ENCODE peak calls at places on chromosomes 1 and 21, in eight cellular contexts. Z is GM06990, C is heart left ventricle, G is gastrocnemius medialis, Q is GM20000, X is WTC11, W is heart right ventricle, T is K562. B is an unnamed sample.

GRCh38 chr1:2489615-2490014 is 13.5 kb downstream of the PLCH2 start:
- DNase-seq in Z (no peak), C (no peak), G (no peak), Q (no peak), X (no peak), W (no peak), T (no peak), B (no peak)

GRCh38 chr1:236716160-236716559 is 29.9 kb downstream of the ACTN2 start:
- DNase-seq in Z (no peak), C (no peak), G (peak), Q (no peak), X (no peak), W (peak), T (no peak), B (no peak)

GRCh38 chr1:196148367-196148970 is 459.8 kb downstream of the KCNT2 start:
- DNase-seq in Z (peak), C (no peak), G (no peak), Q (peak), X (no peak), W (no peak), T (peak), B (no peak)

GRCh38 chr1:230125633-230126528 is 58.8 kb downstream of the GALNT2 start:
- DNase-seq in Z (no peak), C (no peak), G (no peak), Q (no peak), X (no peak), W (no peak), T (no peak), B (peak)

GRCh38 chr1:205344010-205344808 is 12.5 kb downstream of the KLHDC8A start:
- DNase-seq in Z (no peak), C (no peak), G (no peak), Q (no peak), X (peak), W (no peak), T (peak), B (peak)

GRCh38 chr1:227299238-227299637 is 19.1 kb downstream of the CDC42BPA start:
- DNase-seq in Z (no peak), C (no peak), G (no peak), Q (no peak), X (no peak), W (no peak), T (no peak), B (no peak)

GRCh38 chr1:241310451-241310850 is 46.6 kb downstream of the RGS7 start:
- DNase-seq in Z (no peak), C (no peak), G (no peak), Q (no peak), X (no peak), W (no peak), T (no peak), B (no peak)

GRCh38 chr1:1358433-1359201 is at the start of gene MXRA8:
- DNase-seq in Z (no peak), C (peak), G (peak), Q (no peak), X (no peak), W (peak), T (peak), B (peak)

GRCh38 chr1:217660353-217661062 is 29.4 kb downstream of the SPATA17 start:
- DNase-seq in Z (no peak), C (no peak), G (no peak), Q (peak), X (no peak), W (no peak), T (no peak), B (peak)
- TF ChIP-seq CTCF in Z (peak), C (peak), G (no peak), Q (peak), X (no peak), W (no peak), T (no peak), B (peak)

DNA sequence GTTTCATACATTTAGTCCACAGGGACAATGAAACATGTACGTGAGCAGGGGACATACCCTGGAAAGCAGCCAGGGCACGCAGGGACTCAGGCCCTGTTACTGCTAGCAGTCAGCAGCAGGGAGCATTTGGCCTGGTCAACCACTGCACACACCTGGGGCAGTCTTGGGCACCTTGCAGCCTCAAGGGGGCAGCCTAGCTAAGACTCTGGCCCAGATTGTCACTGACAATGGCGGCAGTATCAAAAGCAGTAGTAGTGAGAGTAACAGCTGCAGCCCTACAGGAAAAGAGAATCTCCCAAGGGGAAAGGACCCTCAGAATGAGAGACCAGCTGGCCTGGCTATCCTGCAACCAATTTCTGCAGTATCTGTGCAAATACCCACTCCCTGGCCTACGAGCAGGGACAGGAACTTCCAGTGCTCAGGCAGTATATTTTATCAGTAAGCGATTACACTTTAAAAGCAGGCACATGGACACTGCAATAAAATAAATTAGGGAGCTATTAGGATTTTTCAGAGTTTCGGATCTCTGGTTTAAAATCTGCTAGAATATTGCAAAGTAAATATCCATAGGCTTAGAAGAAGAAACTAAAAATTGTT is 475.6 kb downstream of the LTN1 start:
- DNase-seq in Z (peak), C (peak), G (peak), Q (peak), X (peak), W (peak), T (peak), B (peak)
- TF ChIP-seq CTCF in Z (peak), C (peak), G (no peak), Q (peak), X (peak), W (peak), T (peak), B (peak)

GRCh38 chr1:18373882-18374493 is 106.7 kb upstream of the KLHDC7A start:
- DNase-seq in Z (no peak), C (no peak), G (no peak), Q (peak), X (peak), W (no peak), T (peak), B (peak)
- TF ChIP-seq CTCF in Z (peak), C (no peak), G (no peak), Q (peak), X (peak), W (no peak), T (peak), B (peak)

GRCh38 chr1:209875510-209875909 is 47.7 kb downstream of the UTP25 start:
- DNase-seq in Z (no peak), C (no peak), G (no peak), Q (no peak), X (peak), W (no peak), T (peak), B (no peak)
- TF ChIP-seq CTCF in Z (no peak), C (no peak), G (no peak), Q (no peak), X (no peak), W (no peak), T (peak), B (no peak)

GRCh38 chr1:183070923-183071618 is 47.9 kb downstream of the LAMC1 start:
- DNase-seq in Z (peak), C (no peak), G (no peak), Q (peak), X (no peak), W (no peak), T (no peak), B (peak)
- TF ChIP-seq CTCF in Z (no peak), C (no peak), G (no peak), Q (no peak), X (no peak), W (no peak), T (no peak), B (no peak)

GRCh38 chr1:34129630-34130029 is 35.4 kb downstream of the CSMD2 start:
- DNase-seq in Z (no peak), C (no peak), G (no peak), Q (no peak), X (no peak), W (no peak), T (no peak), B (no peak)

GRCh38 chr1:34128186-34128889 is 36.7 kb downstream of the CSMD2 start:
- DNase-seq in Z (no peak), C (no peak), G (no peak), Q (no peak), X (no peak), W (no peak), T (no peak), B (no peak)

GRCh38 chr1:34127006-34128000 is 37.7 kb downstream of the CSMD2 start:
- DNase-seq in Z (no peak), C (no peak), G (no peak), Q (no peak), X (no peak), W (no peak), T (no peak), B (no peak)

GRCh38 chr1:34125721-34126380 is 39.2 kb downstream of the CSMD2 start:
- DNase-seq in Z (no peak), C (no peak), G (no peak), Q (no peak), X (no peak), W (no peak), T (no peak), B (no peak)

DNA sequence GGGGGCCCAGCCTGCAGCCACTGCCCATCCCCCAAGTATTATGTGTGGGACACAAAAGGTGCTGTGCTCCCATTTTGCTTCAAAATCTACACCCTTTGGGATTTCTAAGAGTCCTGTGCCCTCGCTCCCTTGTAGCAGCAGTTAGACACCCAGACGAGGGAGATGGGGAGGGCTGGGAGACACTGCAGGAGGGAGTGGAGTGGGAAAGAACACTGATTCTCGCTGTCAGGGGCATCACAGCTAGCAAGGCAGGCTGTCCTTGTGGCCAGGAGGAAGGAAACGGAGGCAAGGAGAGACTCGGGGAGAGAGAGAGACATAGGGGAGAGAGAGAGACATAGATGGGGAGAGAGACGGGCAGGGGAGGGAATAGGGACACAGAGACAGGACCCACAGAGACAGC is 38.5 kb downstream of the CSMD2 start:
- DNase-seq in Z (no peak), C (no peak), G (no peak), Q (no peak), X (no peak), W (no peak), T (no peak), B (no peak)
- TF ChIP-seq CTCF in Z (no peak), C (no peak), G (no peak), Q (no peak), X (no peak), W (no peak), T (no peak), B (no peak)

GRCh38 chr1:46413596-46413985 is 19.5 kb downstream of the FAAH start:
- DNase-seq in Z (no peak), C (no peak), G (no peak), Q (peak), X (peak), W (no peak), T (peak), B (peak)
- TF ChIP-seq CTCF in Z (peak), C (no peak), G (no peak), Q (no peak), X (peak), W (no peak), T (peak), B (peak)